ENCODE peak calls at places on chromosomes 2 and 18, in six cellular contexts. L is GM12878, X is uterus, O is tibial artery, W is HepG2, V is cardiac fibroblast. Y is an unnamed sample.

GRCh38 chr2:100013892-100014677 is 128.3 kb downstream of the AFF3 start:
- DNase-seq in L (no peak), X (peak; percentile 79), O (peak; percentile 78), W (no peak), V (peak; percentile 92), Y (no peak)

GRCh38 chr18:42706618-42707017 is 408.9 kb downstream of the RIT2 start:
- DNase-seq in L (no peak), X (no peak), O (no peak), W (no peak), V (no peak), Y (no peak)

GRCh38 chr2:75130171-75130570 is 69.1 kb downstream of the TACR1 start:
- DNase-seq in L (no peak), X (no peak), O (no peak), W (no peak), V (no peak), Y (no peak)

GRCh38 chr2:239152916-239153305 is 247.9 kb downstream of the HDAC4 start:
- DNase-seq in L (no peak), X (peak; percentile 11), O (peak; percentile 38), W (no peak), V (no peak), Y (no peak)

GRCh38 chr2:74383254-74383653 is 3.1 kb upstream of the DCTN1 start:
- DNase-seq in L (no peak), X (no peak), O (no peak), W (peak; percentile 66), V (peak; percentile 83), Y (peak; percentile 60)

GRCh38 chr2:114265256-114265655 is 177.2 kb upstream of the DPP10 start:
- DNase-seq in L (no peak), X (no peak), O (no peak), W (no peak), V (no peak), Y (no peak)

GRCh38 chr2:28350196-28350595 is 42.5 kb upstream of the FOSL2 start:
- DNase-seq in L (no peak), X (no peak), O (peak; percentile 52), W (no peak), V (no peak), Y (no peak)

GRCh38 chr18:62718268-62718800 is 3.0 kb downstream of the PHLPP1 start:
- DNase-seq in L (no peak), X (no peak), O (no peak), W (no peak), V (no peak), Y (no peak)

GRCh38 chr2:85695691-85696668 is 1.8 kb downstream of the GNLY start:
- DNase-seq in L (no peak), X (no peak), O (peak; percentile 50), W (no peak), V (no peak), Y (no peak)

GRCh38 chr2:20648831-20649230 is 2.1 kb downstream of the HS1BP3 start:
- DNase-seq in L (no peak), X (no peak), O (no peak), W (no peak), V (no peak), Y (no peak)

GRCh38 chr2:29097569-29097968 is 17.6 kb upstream of the CLIP4 start:
- DNase-seq in L (no peak), X (no peak), O (no peak), W (no peak), V (no peak), Y (no peak)

GRCh38 chr18:22542400-22542835 is 124.7 kb upstream of the CTAGE1 start:
- DNase-seq in L (no peak), X (peak; percentile 39), O (peak; percentile 84), W (peak; percentile 1), V (peak; percentile 67), Y (no peak)

GRCh38 chr2:8918412-8918811 is 81.0 kb upstream of the KIDINS220 start:
- DNase-seq in L (no peak), X (no peak), O (no peak), W (no peak), V (no peak), Y (no peak)

GRCh38 chr18:78981652-78981955 is 2.0 kb downstream of the SALL3 start:
- DNase-seq in L (no peak), X (no peak), O (no peak), W (no peak), V (no peak), Y (no peak)

GRCh38 chr18:78986018-78986481 is 6.4 kb downstream of the SALL3 start:
- DNase-seq in L (no peak), X (no peak), O (no peak), W (peak; percentile 17), V (peak; percentile 27), Y (no peak)

GRCh38 chr18:78983530-78983929 is 3.9 kb downstream of the SALL3 start:
- DNase-seq in L (no peak), X (no peak), O (no peak), W (no peak), V (no peak), Y (no peak)

GRCh38 chr18:78982186-78982585 is 2.6 kb downstream of the SALL3 start:
- DNase-seq in L (no peak), X (no peak), O (no peak), W (no peak), V (no peak), Y (no peak)

GRCh38 chr18:78984941-78985784 is 5.5 kb downstream of the SALL3 start:
- DNase-seq in L (no peak), X (no peak), O (no peak), W (peak; percentile 33), V (peak; percentile 25), Y (no peak)
- TF ChIP-seq CTCF in L (peak; percentile 38), X (no peak), O (no peak), W (peak; percentile 72), V (no peak), Y (no peak)

GRCh38 chr2:219388845-219389156 is 1.1 kb upstream of the DNPEP start:
- DNase-seq in L (no peak), X (no peak), O (no peak), W (no peak), V (no peak), Y (no peak)
- H3K4me3 ChIP-seq in L (peak overlapping the region; percentile 8), X (peak overlapping the region; percentile 19), O (peak overlapping the region; percentile 67), W (peak overlapping the region; percentile 53), V (peak overlapping the region; percentile 39), Y (peak overlapping the region; percentile 82)

GRCh38 chr18:28637897-28638296 is 461.0 kb upstream of the CDH2 start:
- DNase-seq in L (no peak), X (no peak), O (no peak), W (no peak), V (no peak), Y (no peak)
- TF ChIP-seq CTCF in L (no peak), X (no peak), O (no peak), W (no peak), V (no peak), Y (no peak)

GRCh38 chr2:15752552-15753232 is 161.0 kb downstream of the DDX1 start:
- DNase-seq in L (no peak), X (no peak), O (no peak), W (no peak), V (no peak), Y (no peak)
- H3K4me3 ChIP-seq in L (no peak overlapping the region), X (no peak overlapping the region), O (no peak overlapping the region), W (no peak overlapping the region), V (no peak overlapping the region), Y (no peak overlapping the region)

GRCh38 chr2:175999283-175999819 is 2.7 kb downstream of the LNPK start:
- DNase-seq in L (no peak), X (no peak), O (no peak), W (no peak), V (no peak), Y (no peak)

GRCh38 chr2:176002684-176003225 is 688 bp upstream of the LNPK start:
- DNase-seq in L (no peak), X (no peak), O (no peak), W (peak; percentile 21), V (peak; percentile 40), Y (no peak)

GRCh38 chr2:176001281-176001902 is 675 bp downstream of the LNPK start:
- DNase-seq in L (peak; percentile 27), X (no peak), O (peak; percentile 67), W (peak; percentile 73), V (peak; percentile 66), Y (no peak)

GRCh38 chr2:176003958-176004357 is 1.9 kb upstream of the LNPK start:
- DNase-seq in L (no peak), X (no peak), O (no peak), W (no peak), V (no peak), Y (no peak)

GRCh38 chr2:176001903-176002683 is at the start of gene LNPK:
- DNase-seq in L (peak; percentile 50), X (peak; percentile 92), O (peak; percentile 96), W (peak; percentile 87), V (peak; percentile 85), Y (peak; percentile 96)
- TF ChIP-seq CTCF in L (no peak), X (no peak), O (no peak), W (peak; percentile 39), V (no peak), Y (no peak)

GRCh38 chr2:240162531-240162930 is 22.1 kb upstream of the OTOS start:
- DNase-seq in L (no peak), X (no peak), O (no peak), W (no peak), V (no peak), Y (no peak)

GRCh38 chr2:240162032-240162431 is 21.6 kb upstream of the OTOS start:
- DNase-seq in L (no peak), X (no peak), O (no peak), W (no peak), V (no peak), Y (no peak)

GRCh38 chr2:240159251-240159839 is 18.9 kb upstream of the OTOS start:
- DNase-seq in L (no peak), X (no peak), O (no peak), W (no peak), V (no peak), Y (no peak)

GRCh38 chr2:240160291-240161086 is 20.0 kb upstream of the OTOS start:
- DNase-seq in L (no peak), X (no peak), O (no peak), W (no peak), V (no peak), Y (no peak)

GRCh38 chr2:240161087-240161750 is 20.8 kb upstream of the OTOS start:
- DNase-seq in L (no peak), X (no peak), O (no peak), W (no peak), V (no peak), Y (no peak)
- H3K4me3 ChIP-seq in L (no peak overlapping the region), X (no peak overlapping the region), O (no peak overlapping the region), W (no peak overlapping the region), V (no peak overlapping the region), Y (no peak overlapping the region)

Y was measured in ascending aorta.